ENCODE peak calls at places on chromosome 22, in four cellular contexts. D is esophagus squamous epithelium, M is transverse colon, R is gastrocnemius medialis. B is an unnamed sample.

GRCh38 chr22:23774922-23775436 is 2.3 kb downstream of the MMP11 start:
- DNase-seq in D (no peak), M (no peak), R (no peak), B (no peak)

GRCh38 chr22:20256562-20257473 is 11.3 kb downstream of the RTN4R start:
- DNase-seq in D (no peak), M (no peak), R (no peak), B (no peak)

GRCh38 chr22:43853328-43853931 is 8.9 kb downstream of the SULT4A1 start:
- DNase-seq in D (no peak), M (no peak), R (no peak), B (no peak)

GRCh38 chr22:49788492-49788891 is 39.2 kb downstream of the BRD1 start:
- DNase-seq in D (no peak), M (peak; percentile 56), R (peak; percentile 52), B (no peak)

GRCh38 chr22:44819966-44820631 is 67.7 kb downstream of the ARHGAP8 start:
- DNase-seq in D (no peak), M (no peak), R (no peak), B (no peak)

GRCh38 chr22:31947296-31947695 is 3.0 kb downstream of the YWHAH start:
- DNase-seq in D (no peak), M (peak; percentile 38), R (no peak), B (no peak)

GRCh38 chr22:40385041-40385782 is 14.8 kb downstream of the SGSM3 start:
- DNase-seq in D (no peak), M (peak; percentile 34), R (no peak), B (no peak)

GRCh38 chr22:44096736-44097135 is 72.6 kb downstream of the PARVB start:
- DNase-seq in D (no peak), M (no peak), R (no peak), B (no peak)

GRCh38 chr22:48880749-48881148 is 946.9 kb downstream of the BRD1 start:
- DNase-seq in D (no peak), M (no peak), R (no peak), B (no peak)

GRCh38 chr22:19336133-19337075 is 44.9 kb upstream of the CLTCL1 start:
- DNase-seq in D (no peak), M (peak; percentile 13), R (no peak), B (no peak)

GRCh38 chr22:21761086-21761485 is 25.5 kb upstream of the YPEL1 start:
- DNase-seq in D (no peak), M (no peak), R (no peak), B (no peak)

GRCh38 chr22:28025866-28026575 is 107.0 kb upstream of the PITPNB start:
- DNase-seq in D (no peak), M (no peak), R (no peak), B (no peak)

GRCh38 chr22:50524664-50525103 is 714 bp downstream of the SCO2 start:
- DNase-seq in D (no peak), M (no peak), R (no peak), B (no peak)

GRCh38 chr22:26508148-26508547 is 4.1 kb downstream of the TFIP11 start:
- DNase-seq in D (no peak), M (no peak), R (no peak), B (no peak)

GRCh38 chr22:36349726-36350125 is 38.0 kb downstream of the MYH9 start:
- DNase-seq in D (no peak), M (no peak), R (no peak), B (no peak)

GRCh38 chr22:25970348-25970995 is 198.8 kb upstream of the SEZ6L start:
- DNase-seq in D (no peak), M (no peak), R (no peak), B (no peak)

GRCh38 chr22:19891350-19892248 is 36.9 kb upstream of the GNB1L start:
- DNase-seq in D (no peak), M (no peak), R (no peak), B (no peak)

GRCh38 chr22:44582016-44582415 is 84.0 kb upstream of the RTL6 start:
- DNase-seq in D (no peak), M (no peak), R (no peak), B (peak; percentile 49)

GRCh38 chr22:38203090-38203810 is 1.5 kb downstream of the MAFF start:
- DNase-seq in D (no peak), M (peak; percentile 85), R (no peak), B (no peak)

GRCh38 chr22:28116261-28116673 is 197.2 kb upstream of the PITPNB start:
- DNase-seq in D (no peak), M (peak; percentile 14), R (peak; percentile 16), B (no peak)

GRCh38 chr22:24230911-24231656 is 13.8 kb downstream of the GGT5 start:
- DNase-seq in D (no peak), M (peak; percentile 58), R (no peak), B (no peak)

GRCh38 chr22:25404556-25404922 is 159.9 kb upstream of the GRK3 start:
- DNase-seq in D (no peak), M (no peak), R (no peak), B (no peak)

GRCh38 chr22:25542231-25542630 is 22.2 kb upstream of the GRK3 start:
- DNase-seq in D (no peak), M (no peak), R (no peak), B (no peak)

GRCh38 chr22:20583471-20583922 is 76.1 kb downstream of the MED15 start:
- DNase-seq in D (no peak), M (no peak), R (no peak), B (no peak)

GRCh38 chr22:29345932-29346331 is 30.4 kb upstream of the RASL10A start:
- DNase-seq in D (no peak), M (no peak), R (no peak), B (no peak)
- H3K27ac ChIP-seq in D (no peak overlapping the region), M (no peak overlapping the region), R (peak overlapping the region; percentile 85), B (peak overlapping the region; percentile 16)

GRCh38 chr22:45976351-45977002 is 485 bp downstream of the WNT7B start:
- DNase-seq in D (no peak), M (no peak), R (no peak), B (no peak)
- H3K27ac ChIP-seq in D (peak overlapping the region; percentile 54), M (no peak overlapping the region), R (no peak overlapping the region), B (no peak overlapping the region)

GRCh38 chr22:41407433-41407832 is 25.7 kb downstream of the TEF start:
- DNase-seq in D (no peak), M (no peak), R (no peak), B (no peak)

GRCh38 chr22:41405588-41405987 is 23.8 kb downstream of the TEF start:
- DNase-seq in D (no peak), M (no peak), R (no peak), B (no peak)

GRCh38 chr22:41398921-41399320 is 17.2 kb downstream of the TEF start:
- DNase-seq in D (no peak), M (no peak), R (no peak), B (no peak)

GRCh38 chr22:41401781-41402648 is 20.3 kb downstream of the TEF start:
- DNase-seq in D (no peak), M (peak; percentile 87), R (no peak), B (peak; percentile 88)

DNA sequence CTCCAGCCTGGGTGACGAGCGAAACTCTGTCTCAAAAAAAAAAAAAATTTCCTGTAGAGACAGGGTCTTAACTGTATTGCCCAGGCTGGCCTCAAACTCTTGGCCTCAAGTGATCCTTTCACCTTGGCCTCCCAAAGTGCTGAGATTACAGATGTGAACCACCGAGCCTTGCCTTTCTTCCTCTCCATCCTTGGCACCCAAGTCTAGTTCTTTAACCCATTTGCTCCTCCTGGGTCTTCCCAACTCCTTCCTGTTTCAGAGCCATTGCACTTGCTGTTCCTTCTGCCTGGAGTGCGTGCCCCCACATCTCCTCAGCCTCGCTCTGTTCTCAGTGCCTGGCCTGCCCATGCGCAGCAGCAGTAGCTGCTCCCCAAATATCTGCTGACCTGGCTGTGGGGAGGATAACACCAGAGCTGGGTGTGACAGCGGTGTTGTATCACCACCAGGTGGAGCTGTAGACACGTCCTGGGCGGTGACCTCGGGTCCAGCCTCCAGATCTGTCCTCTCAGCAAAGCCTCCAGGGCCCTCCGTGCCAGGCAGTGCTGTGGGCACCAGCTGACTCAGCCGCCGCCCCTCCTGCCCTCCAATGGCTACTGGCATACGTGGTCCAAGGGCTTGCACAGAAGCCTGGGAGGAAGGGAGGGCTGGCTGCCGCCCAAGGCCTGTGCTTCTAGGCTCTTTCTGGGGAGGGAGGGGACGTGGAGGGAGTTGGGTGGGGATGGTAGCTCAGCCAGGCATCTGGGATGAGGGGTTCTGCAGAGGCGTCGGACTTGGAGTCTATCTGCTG is 22.0 kb downstream of the TEF start:
- DNase-seq in D (peak; percentile 31), M (peak; percentile 89), R (peak; percentile 96), B (peak; percentile 98)
- H3K27ac ChIP-seq in D (peak overlapping the region; percentile 53), M (peak overlapping the region; percentile 6), R (peak overlapping the region; percentile 88), B (peak overlapping the region; percentile 64)

GRCh38 chr22:17953147-17953546 is 71.2 kb downstream of the MICAL3 start:
- DNase-seq in D (no peak), M (no peak), R (no peak), B (no peak)
- H3K27ac ChIP-seq in D (no peak overlapping the region), M (no peak overlapping the region), R (no peak overlapping the region), B (no peak overlapping the region)

GRCh38 chr22:29713156-29713715 is 6.6 kb upstream of the CABP7 start:
- DNase-seq in D (no peak), M (no peak), R (no peak), B (no peak)
- H3K27ac ChIP-seq in D (no peak overlapping the region), M (no peak overlapping the region), R (no peak overlapping the region), B (no peak overlapping the region)

B was measured in coronary artery.